ENCODE peak calls at places on chromosomes 1 and 21, in seven cellular contexts. K, N, V, X, Q, S and Y are unnamed samples.

GRCh38 chr1:156963621-156964020 is 43.2 kb downstream of the LRRC71 start:
- DNase-seq in K (peak), N (peak), V (no peak), X (peak), Q (no peak), S (no peak), Y (no peak)

GRCh38 chr1:2865000-2865399 is 63.5 kb upstream of the TTC34 start:
- DNase-seq in K (no peak), N (no peak), V (no peak), X (no peak), Q (no peak), S (no peak), Y (no peak)

GRCh38 chr1:110714419-110715107 is 39.8 kb upstream of the KCNA3 start:
- DNase-seq in K (no peak), N (no peak), V (no peak), X (no peak), Q (no peak), S (no peak), Y (no peak)

GRCh38 chr1:3482590-3482899 is 28.1 kb downstream of the ARHGEF16 start:
- DNase-seq in K (no peak), N (no peak), V (no peak), X (no peak), Q (no peak), S (no peak), Y (no peak)

GRCh38 chr1:107362468-107362867 is 221.6 kb downstream of the NTNG1 start:
- DNase-seq in K (no peak), N (no peak), V (no peak), X (no peak), Q (no peak), S (no peak), Y (no peak)

GRCh38 chr1:193355179-193355578 is 168.8 kb upstream of the B3GALT2 start:
- DNase-seq in K (no peak), N (no peak), V (peak), X (no peak), Q (peak), S (no peak), Y (no peak)

GRCh38 chr1:154430903-154431302 is 25.8 kb downstream of the IL6R start:
- DNase-seq in K (no peak), N (no peak), V (peak), X (no peak), Q (no peak), S (no peak), Y (no peak)

GRCh38 chr1:69777423-69777822 is 209.7 kb downstream of the LRRC7 start:
- DNase-seq in K (no peak), N (no peak), V (no peak), X (no peak), Q (no peak), S (no peak), Y (no peak)

GRCh38 chr1:229184066-229184465 is 86.8 kb upstream of the RAB4A start:
- DNase-seq in K (no peak), N (no peak), V (no peak), X (no peak), Q (no peak), S (no peak), Y (no peak)

GRCh38 chr1:162141273-162142023 is 72.0 kb downstream of the NOS1AP start:
- DNase-seq in K (no peak), N (no peak), V (peak), X (no peak), Q (no peak), S (no peak), Y (no peak)

DNA sequence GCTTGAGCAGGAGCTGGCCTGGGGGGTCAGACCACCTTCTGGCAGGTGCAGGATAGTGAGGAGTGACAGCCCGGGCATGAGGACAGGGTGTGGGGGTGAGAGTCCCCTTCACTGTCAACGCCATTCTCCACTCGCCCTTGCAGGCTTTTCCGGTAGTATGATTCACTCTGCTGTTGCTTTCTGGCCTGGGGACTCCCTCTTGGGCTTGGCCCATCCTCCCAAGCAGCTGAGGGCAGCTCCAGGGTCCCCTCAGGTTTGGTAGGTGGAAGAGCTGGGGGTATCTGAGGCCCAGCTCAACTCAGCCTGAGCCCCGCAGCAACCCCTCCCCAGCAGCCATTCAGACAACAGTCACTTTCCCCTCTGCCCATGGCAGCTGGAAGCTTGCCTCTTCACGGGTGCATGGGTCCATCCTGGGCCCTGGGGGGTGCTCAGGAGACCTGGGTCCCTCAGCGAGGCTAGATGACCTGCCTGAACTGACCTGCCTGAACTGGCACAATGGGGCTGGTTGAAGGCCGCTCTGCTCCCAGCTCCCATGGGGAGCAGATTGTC is 1.3 kb downstream of the CLDN19 start:
- DNase-seq in K (no peak), N (no peak), V (no peak), X (no peak), Q (no peak), S (no peak), Y (no peak)
- H3K4me3 ChIP-seq in K (no peak), N (no peak), V (no peak), X (no peak), Q (no peak), S (no peak), Y (no peak)

DNA sequence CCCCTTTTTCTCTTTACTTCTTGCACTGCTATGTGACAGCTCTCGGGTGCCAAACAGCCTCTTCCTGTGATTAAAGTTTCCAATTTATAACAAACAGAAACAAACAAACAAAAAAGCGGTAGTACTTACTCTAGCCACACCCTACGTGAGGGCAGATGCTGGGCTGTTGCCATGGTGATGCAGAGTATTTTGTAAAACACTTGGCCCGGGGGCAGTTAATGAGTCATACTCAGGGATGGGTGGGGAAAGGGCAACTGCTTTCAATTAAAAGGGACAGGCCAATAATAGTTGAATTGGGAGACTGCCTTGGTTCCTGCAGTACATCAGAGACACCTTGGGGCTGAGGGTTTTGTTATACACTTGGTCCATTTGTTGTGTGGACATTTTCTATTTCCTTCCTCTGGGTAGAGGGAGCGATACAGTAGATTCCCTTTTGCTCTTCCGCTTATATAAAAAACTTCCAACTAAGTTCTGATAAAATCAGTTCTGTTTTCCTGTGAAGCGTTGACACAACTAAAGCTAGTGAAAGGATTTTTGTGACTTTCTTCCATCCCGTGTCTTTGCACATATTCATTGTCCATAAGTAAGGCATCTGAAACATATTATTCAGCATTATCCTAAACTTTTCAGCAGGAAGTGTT is 36.5 kb upstream of the THEM4 start:
- DNase-seq in K (peak), N (peak), V (peak), X (peak), Q (peak), S (peak), Y (peak)
- TF ChIP-seq CTCF in K (peak), N (no peak), V (no peak), X (peak), Q (no peak), S (no peak), Y (no peak)

GRCh38 chr1:39003787-39004186 is 12.7 kb downstream of the AKIRIN1 start:
- DNase-seq in K (no peak), N (no peak), V (peak), X (no peak), Q (no peak), S (no peak), Y (no peak)

GRCh38 chr1:39001516-39002389 is 10.7 kb downstream of the AKIRIN1 start:
- DNase-seq in K (no peak), N (no peak), V (no peak), X (no peak), Q (no peak), S (no peak), Y (no peak)

GRCh38 chr1:39006287-39006686 is 15.2 kb downstream of the AKIRIN1 start:
- DNase-seq in K (no peak), N (no peak), V (no peak), X (no peak), Q (no peak), S (no peak), Y (no peak)

GRCh38 chr1:39003464-39003752 is 12.3 kb downstream of the AKIRIN1 start:
- DNase-seq in K (no peak), N (no peak), V (no peak), X (no peak), Q (no peak), S (no peak), Y (no peak)

DNA sequence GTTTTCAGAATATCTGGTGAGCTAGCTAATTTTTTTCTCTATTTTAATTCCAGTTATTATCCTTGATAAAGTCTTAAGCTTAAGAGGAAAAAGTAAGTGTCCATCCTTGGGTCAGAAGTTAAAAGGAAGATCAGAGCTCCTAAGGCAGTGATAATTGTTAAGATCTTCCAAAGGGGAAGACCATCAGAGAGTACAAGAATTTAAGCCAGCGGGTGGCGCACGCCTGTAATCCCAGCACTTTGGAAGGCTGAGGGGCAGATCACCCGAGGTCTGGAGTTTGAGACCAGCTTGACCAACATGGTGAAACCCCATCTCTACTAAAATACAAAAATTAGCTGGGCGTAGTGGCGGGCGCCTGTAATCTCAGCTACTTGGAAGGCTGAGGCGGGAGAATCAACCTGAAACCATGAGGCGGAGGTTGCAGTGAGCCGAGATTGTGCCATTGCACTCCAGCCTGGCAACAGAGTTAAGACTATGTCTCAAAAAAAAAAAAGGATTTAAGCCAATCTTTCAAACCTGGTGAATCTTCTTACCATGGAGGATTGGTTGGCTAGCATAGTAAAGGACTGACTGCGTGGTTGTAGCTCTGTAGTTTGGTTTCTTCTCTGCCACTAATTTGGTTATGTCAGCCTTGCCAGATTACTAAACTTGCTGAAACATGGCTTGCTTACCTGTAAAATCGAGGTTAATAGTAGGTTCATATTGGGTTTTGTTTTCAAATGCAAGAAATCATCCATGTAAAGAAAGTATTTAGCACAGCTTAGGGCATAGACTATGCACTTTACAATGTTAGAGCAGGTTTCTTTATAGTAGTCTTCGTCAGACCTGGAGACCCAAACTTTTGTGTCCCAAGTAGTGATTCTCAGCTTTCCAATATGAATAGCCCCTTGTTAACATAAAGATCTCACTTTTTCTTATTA is 15.9 kb downstream of the AKIRIN1 start:
- DNase-seq in K (no peak), N (no peak), V (no peak), X (no peak), Q (peak), S (no peak), Y (no peak)
- H3K27ac ChIP-seq in K (no peak), N (no peak), V (no peak), X (no peak), Q (no peak), S (no peak), Y (no peak)

GRCh38 chr1:212040629-212041028 is 5.1 kb downstream of the DTL start:
- DNase-seq in K (no peak), N (no peak), V (no peak), X (no peak), Q (no peak), S (no peak), Y (no peak)

GRCh38 chr1:212035123-212035834 is at the start of the genes DTL and INTS7:
- DNase-seq in K (peak), N (peak), V (peak), X (peak), Q (peak), S (peak), Y (peak)

GRCh38 chr1:212035835-212036605 is 472 bp downstream of the DTL start:
- DNase-seq in K (no peak), N (no peak), V (no peak), X (no peak), Q (no peak), S (no peak), Y (no peak)

GRCh38 chr1:212039622-212040021 is 4.1 kb downstream of the DTL start:
- DNase-seq in K (no peak), N (no peak), V (no peak), X (no peak), Q (no peak), S (no peak), Y (no peak)

DNA sequence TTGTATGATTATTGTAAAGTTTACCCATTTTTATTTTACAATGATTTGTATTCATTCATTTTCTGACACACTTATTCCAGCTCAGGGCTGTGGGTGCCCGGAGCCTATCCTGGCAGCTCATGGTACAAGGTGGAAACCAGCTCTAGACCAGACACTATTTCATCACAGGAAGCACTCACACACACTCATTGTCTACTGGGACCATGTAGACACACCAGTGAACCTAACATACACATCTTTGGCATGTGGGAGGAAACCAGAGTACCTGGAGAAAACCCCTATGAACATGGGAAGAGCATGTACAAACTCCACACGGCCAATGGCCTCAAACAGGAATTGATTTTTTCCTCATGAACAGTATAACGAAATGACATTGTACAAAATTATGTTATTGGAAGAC is 2.4 kb downstream of the DTL start:
- DNase-seq in K (no peak), N (no peak), V (no peak), X (no peak), Q (no peak), S (no peak), Y (no peak)
- H3K4me3 ChIP-seq in K (no peak), N (no peak), V (no peak), X (no peak), Q (no peak), S (no peak), Y (no peak)

GRCh38 chr1:203346060-203346754 is 4.7 kb downstream of the FMOD start:
- DNase-seq in K (no peak), N (no peak), V (peak), X (no peak), Q (no peak), S (no peak), Y (peak)
- TF ChIP-seq CTCF in K (peak), N (no peak), V (peak), X (peak), Q (no peak), S (no peak), Y (no peak)

GRCh38 chr21:33707846-33708245 is 65.5 kb downstream of the ITSN1 start:
- DNase-seq in K (no peak), N (no peak), V (no peak), X (no peak), Q (no peak), S (no peak), Y (no peak)

GRCh38 chr21:33700491-33700890 is 58.2 kb downstream of the ITSN1 start:
- DNase-seq in K (no peak), N (no peak), V (no peak), X (no peak), Q (no peak), S (no peak), Y (no peak)

GRCh38 chr21:33708874-33709273 is 66.6 kb downstream of the ITSN1 start:
- DNase-seq in K (no peak), N (no peak), V (no peak), X (no peak), Q (no peak), S (no peak), Y (no peak)

GRCh38 chr21:33699277-33699676 is 57.0 kb downstream of the ITSN1 start:
- DNase-seq in K (no peak), N (no peak), V (no peak), X (no peak), Q (no peak), S (no peak), Y (no peak)

DNA sequence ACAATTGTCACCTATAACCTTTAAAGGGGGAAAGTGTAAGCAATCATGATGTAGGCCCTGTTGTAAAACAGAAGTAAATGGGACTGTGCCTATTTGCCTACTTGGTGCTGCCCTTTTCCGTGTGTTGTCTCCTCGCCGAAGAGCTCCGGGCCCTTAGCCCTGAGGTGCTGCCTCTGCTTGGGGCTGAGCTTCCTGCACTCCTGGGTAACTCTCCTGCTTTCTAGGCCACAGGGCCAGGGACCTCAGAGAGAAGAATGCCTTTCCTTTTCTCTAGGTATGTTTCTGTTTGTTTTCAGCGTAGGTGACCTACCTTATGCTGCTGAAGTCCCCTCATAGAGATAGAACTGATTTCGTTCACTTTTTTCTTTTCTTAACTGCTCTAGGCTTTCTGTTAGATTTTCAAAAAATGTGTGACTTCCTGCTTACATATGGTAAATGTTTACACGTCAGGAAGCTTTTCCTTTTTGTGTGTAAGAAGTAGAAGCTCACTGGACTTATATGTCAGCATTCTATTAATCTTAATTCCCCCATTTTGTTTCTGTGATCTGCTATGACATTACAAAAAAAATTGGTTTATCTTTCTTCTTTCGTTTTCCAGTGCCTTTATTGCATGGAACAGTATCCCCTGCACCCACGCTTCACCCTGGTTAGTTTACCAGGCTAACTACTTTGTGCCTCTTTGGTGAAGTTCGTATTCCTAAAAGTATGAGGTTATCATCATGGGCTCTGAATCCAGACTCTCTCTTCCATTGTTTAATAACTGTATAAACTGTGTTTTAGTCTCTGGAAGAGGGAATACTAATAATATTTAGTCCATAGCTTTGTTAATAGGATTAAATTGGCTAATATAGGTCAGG is 61.7 kb downstream of the ITSN1 start:
- DNase-seq in K (no peak), N (no peak), V (no peak), X (no peak), Q (no peak), S (no peak), Y (no peak)
- H3K27ac ChIP-seq in K (no peak), N (peak), V (peak), X (peak), Q (no peak), S (peak), Y (peak)

GRCh38 chr1:87684786-87685185 is 356.1 kb downstream of the LMO4 start:
- DNase-seq in K (no peak), N (no peak), V (peak), X (no peak), Q (no peak), S (no peak), Y (no peak)

GRCh38 chr1:87682565-87682964 is 353.9 kb downstream of the LMO4 start:
- DNase-seq in K (no peak), N (no peak), V (no peak), X (no peak), Q (no peak), S (no peak), Y (no peak)

GRCh38 chr1:87685366-87686136 is 356.9 kb downstream of the LMO4 start:
- DNase-seq in K (no peak), N (no peak), V (peak), X (no peak), Q (no peak), S (no peak), Y (no peak)

GRCh38 chr1:87684194-87684593 is 355.5 kb downstream of the LMO4 start:
- DNase-seq in K (no peak), N (no peak), V (peak), X (no peak), Q (no peak), S (no peak), Y (peak)

GRCh38 chr1:87683557-87683956 is 354.9 kb downstream of the LMO4 start:
- DNase-seq in K (no peak), N (no peak), V (no peak), X (no peak), Q (no peak), S (no peak), Y (no peak)
- H3K4me3 ChIP-seq in K (peak), N (no peak), V (no peak), X (peak), Q (no peak), S (peak), Y (peak)